ENCODE peak calls at places on chromosomes 3 and 15, in seven cellular contexts. F is Peyer's patch, Y is suprapubic skin, I is IMR-90, P is testis, T is heart left ventricle, A is prostate gland. B is an unnamed sample.

GRCh38 chr3:136703429-136703828 is 48.7 kb downstream of the STAG1 start:
- DNase-seq in F (no peak), Y (no peak), I (no peak), P (no peak), T (no peak), A (no peak), B (no peak)

GRCh38 chr15:101455291-101455916 is 34.1 kb downstream of the PCSK6 start:
- DNase-seq in F (no peak), Y (no peak), I (no peak), P (peak), T (no peak), A (no peak), B (no peak)

GRCh38 chr3:58055309-58055708 is 47.1 kb downstream of the FLNB start:
- DNase-seq in F (no peak), Y (no peak), I (no peak), P (no peak), T (no peak), A (no peak), B (no peak)

GRCh38 chr15:39321977-39322376 is 258.9 kb upstream of the THBS1 start:
- DNase-seq in F (no peak), Y (no peak), I (peak), P (no peak), T (no peak), A (no peak), B (no peak)

GRCh38 chr3:157351981-157352380 is 84.7 kb upstream of the PTX3 start:
- DNase-seq in F (no peak), Y (no peak), I (no peak), P (no peak), T (no peak), A (no peak), B (no peak)

GRCh38 chr15:33975023-33975565 is 6.8 kb downstream of the CHRM5 start:
- DNase-seq in F (no peak), Y (no peak), I (no peak), P (no peak), T (no peak), A (no peak), B (no peak)

GRCh38 chr3:171416061-171416460 is 44.1 kb downstream of the TNIK start:
- DNase-seq in F (no peak), Y (no peak), I (peak), P (no peak), T (no peak), A (no peak), B (no peak)

GRCh38 chr3:40225116-40225515 is 84.4 kb upstream of the EIF1B start:
- DNase-seq in F (no peak), Y (no peak), I (no peak), P (no peak), T (no peak), A (no peak), B (peak)

GRCh38 chr3:99188936-99189335 is 287.4 kb upstream of the DCBLD2 start:
- DNase-seq in F (no peak), Y (no peak), I (no peak), P (no peak), T (no peak), A (no peak), B (no peak)

GRCh38 chr15:61069369-61070075 is 159.6 kb downstream of the RORA start:
- DNase-seq in F (no peak), Y (no peak), I (peak), P (no peak), T (no peak), A (no peak), B (no peak)

GRCh38 chr3:146222204-146223046 is 28.5 kb downstream of the PLSCR4 start:
- DNase-seq in F (peak), Y (no peak), I (peak), P (no peak), T (no peak), A (no peak), B (no peak)

GRCh38 chr3:115351193-115351592 is 204.1 kb upstream of the ZBTB20 start:
- DNase-seq in F (no peak), Y (no peak), I (no peak), P (no peak), T (no peak), A (no peak), B (no peak)

GRCh38 chr3:115350606-115351005 is 203.5 kb upstream of the ZBTB20 start:
- DNase-seq in F (no peak), Y (no peak), I (peak), P (no peak), T (no peak), A (no peak), B (no peak)

GRCh38 chr3:115348391-115348790 is 201.3 kb upstream of the ZBTB20 start:
- DNase-seq in F (no peak), Y (no peak), I (no peak), P (peak), T (no peak), A (no peak), B (no peak)

GRCh38 chr3:115348951-115349745 is 202.1 kb upstream of the ZBTB20 start:
- DNase-seq in F (no peak), Y (no peak), I (no peak), P (no peak), T (no peak), A (no peak), B (no peak)

GRCh38 chr3:115347737-115348136 is 200.6 kb upstream of the ZBTB20 start:
- DNase-seq in F (no peak), Y (no peak), I (no peak), P (no peak), T (no peak), A (no peak), B (no peak)
- H3K27ac ChIP-seq in F (no peak), Y (no peak), I (no peak), P (no peak), T (no peak), A (no peak), B (no peak)

DNA sequence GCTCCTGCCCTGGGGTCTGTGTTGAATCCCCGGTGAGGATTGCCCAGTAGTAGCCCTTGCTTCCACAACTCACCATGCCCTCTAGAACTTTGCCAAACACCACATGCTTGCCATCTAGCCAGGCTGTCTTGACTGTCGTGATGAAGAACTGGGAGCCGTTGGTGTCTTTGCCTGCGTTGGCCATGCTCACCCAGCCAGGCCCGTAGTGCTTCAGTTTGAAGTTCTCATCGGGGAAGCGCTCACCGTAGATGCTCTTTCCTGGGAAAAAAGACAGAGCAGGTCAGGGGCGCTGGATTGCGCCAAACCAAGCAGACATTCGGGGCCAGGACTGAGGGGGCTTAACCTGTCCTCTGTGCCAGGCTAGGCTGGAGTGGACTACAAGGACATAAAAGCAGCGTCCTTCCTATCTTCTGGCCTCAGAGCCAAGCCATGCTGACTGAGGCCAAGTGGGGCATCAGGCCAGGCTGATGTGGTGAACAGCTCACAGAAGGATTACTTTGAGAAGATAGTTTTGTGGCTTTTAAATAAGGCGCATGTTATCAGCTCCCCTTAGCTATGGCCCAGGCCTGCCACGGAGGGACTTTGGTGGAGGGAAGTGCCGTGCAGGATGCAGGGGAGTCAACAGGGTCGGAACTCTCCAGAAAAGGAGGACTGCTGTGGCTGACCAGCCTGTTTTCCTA is 5.3 kb downstream of the SNX22 start:
- DNase-seq in F (no peak), Y (peak), I (no peak), P (no peak), T (no peak), A (no peak), B (no peak)
- TF ChIP-seq POLR2A in F (no peak), Y (no peak), I (no peak), P (no peak), T (no peak), A (no peak), B (no peak)

GRCh38 chr3:112092439-112093179 is 6.4 kb downstream of the C3orf52 start:
- DNase-seq in F (no peak), Y (no peak), I (peak), P (no peak), T (no peak), A (no peak), B (no peak)
- H3K4me3 ChIP-seq in F (no peak), Y (no peak), I (no peak), P (no peak), T (no peak), A (no peak), B (no peak)

GRCh38 chr3:194212021-194212868 is 76.3 kb downstream of the HES1 start:
- DNase-seq in F (no peak), Y (no peak), I (no peak), P (no peak), T (no peak), A (no peak), B (no peak)
- H3K27ac ChIP-seq in F (no peak), Y (no peak), I (no peak), P (no peak), T (no peak), A (no peak), B (no peak)